ENCODE peak calls at places on chromosomes 7 and 10, in five cellular contexts. One of them, this sample, is unnamed.
A peak's percentile ranks its signal among the peaks of the same experiment; 100 is the strongest.

GRCh38 chr10:11653758-11654471 is 42.5 kb upstream of the USP6NL start:
- DNase-seq in HepG2: no peak
- DNase-seq in H1: no peak
- DNase-seq in SK-N-SH: no peak
- DNase-seq in GM12878: no peak
- DNase-seq in this sample: no peak

GRCh38 chr7:13945670-13946069 is 43.8 kb downstream of the ETV1 start:
- DNase-seq in HepG2: no peak
- DNase-seq in H1: no peak
- DNase-seq in SK-N-SH: peak; percentile 72
- DNase-seq in GM12878: no peak
- DNase-seq in this sample: no peak

GRCh38 chr10:74883428-74883827 is 57.0 kb downstream of the KAT6B start:
- DNase-seq in HepG2: no peak
- DNase-seq in H1: no peak
- DNase-seq in SK-N-SH: no peak
- DNase-seq in GM12878: no peak
- DNase-seq in this sample: no peak

GRCh38 chr7:22885824-22886255 is 63.2 kb upstream of the TOMM7 start:
- DNase-seq in HepG2: no peak
- DNase-seq in H1: no peak
- DNase-seq in SK-N-SH: no peak
- DNase-seq in GM12878: peak; percentile 88
- DNase-seq in this sample: no peak

GRCh38 chr10:84158549-84158948 is 15.1 kb upstream of the GPR15LG start:
- DNase-seq in HepG2: no peak
- DNase-seq in H1: no peak
- DNase-seq in SK-N-SH: no peak
- DNase-seq in GM12878: no peak
- DNase-seq in this sample: no peak

GRCh38 chr7:91424372-91424771 is 160.1 kb downstream of the FZD1 start:
- DNase-seq in HepG2: peak; percentile 2
- DNase-seq in H1: no peak
- DNase-seq in SK-N-SH: peak; percentile 47
- DNase-seq in GM12878: no peak
- DNase-seq in this sample: no peak

GRCh38 chr7:73978681-73979563 is 49.1 kb upstream of the ELN start:
- DNase-seq in HepG2: peak; percentile 89
- DNase-seq in H1: peak; percentile 81
- DNase-seq in SK-N-SH: peak; percentile 55
- DNase-seq in GM12878: peak; percentile 45
- DNase-seq in this sample: peak; percentile 94

GRCh38 chr10:79390551-79391229 is 43.4 kb downstream of the PPIF start:
- DNase-seq in HepG2: no peak
- DNase-seq in H1: peak; percentile 40
- DNase-seq in SK-N-SH: peak; percentile 32
- DNase-seq in GM12878: no peak
- DNase-seq in this sample: no peak

GRCh38 chr7:149708026-149708425 is 65.4 kb downstream of the ZNF467 start:
- DNase-seq in HepG2: no peak
- DNase-seq in H1: no peak
- DNase-seq in SK-N-SH: no peak
- DNase-seq in GM12878: no peak
- DNase-seq in this sample: no peak

GRCh38 chr7:27836525-27836924 is 96.6 kb downstream of the TAX1BP1 start:
- DNase-seq in HepG2: no peak
- DNase-seq in H1: no peak
- DNase-seq in SK-N-SH: no peak
- DNase-seq in GM12878: no peak
- DNase-seq in this sample: no peak

GRCh38 chr7:116030626-116031276 is at the start of gene TFEC:
- DNase-seq in HepG2: no peak
- DNase-seq in H1: no peak
- DNase-seq in SK-N-SH: no peak
- DNase-seq in GM12878: no peak
- DNase-seq in this sample: peak; percentile 62

GRCh38 chr10:5611899-5612680 is 54.3 kb downstream of the ASB13 start:
- DNase-seq in HepG2: no peak
- DNase-seq in H1: no peak
- DNase-seq in SK-N-SH: no peak
- DNase-seq in GM12878: no peak
- DNase-seq in this sample: no peak

GRCh38 chr7:116422651-116423050 is 76.9 kb upstream of the CAV2 start:
- DNase-seq in HepG2: no peak
- DNase-seq in H1: no peak
- DNase-seq in SK-N-SH: no peak
- DNase-seq in GM12878: no peak
- DNase-seq in this sample: no peak

GRCh38 chr10:83881647-83882046 is 257.7 kb upstream of the GHITM start:
- DNase-seq in HepG2: no peak
- DNase-seq in H1: no peak
- DNase-seq in SK-N-SH: no peak
- DNase-seq in GM12878: no peak
- DNase-seq in this sample: no peak

GRCh38 chr7:47216439-47216838 is 365.5 kb downstream of the TNS3 start:
- DNase-seq in HepG2: no peak
- DNase-seq in H1: no peak
- DNase-seq in SK-N-SH: no peak
- DNase-seq in GM12878: no peak
- DNase-seq in this sample: no peak

GRCh38 chr10:63887026-63887589 is 365.9 kb downstream of the REEP3 start:
- DNase-seq in HepG2: peak; percentile 34
- DNase-seq in H1: peak; percentile 79
- DNase-seq in SK-N-SH: no peak
- DNase-seq in GM12878: no peak
- DNase-seq in this sample: no peak

GRCh38 chr7:2381881-2382509 is 21.4 kb upstream of the CHST12 start:
- DNase-seq in HepG2: no peak
- DNase-seq in H1: no peak
- DNase-seq in SK-N-SH: no peak
- DNase-seq in GM12878: no peak
- DNase-seq in this sample: no peak

GRCh38 chr10:120685136-120685535 is 166.0 kb upstream of the WDR11 start:
- DNase-seq in HepG2: no peak
- DNase-seq in H1: no peak
- DNase-seq in SK-N-SH: no peak
- DNase-seq in GM12878: no peak
- DNase-seq in this sample: no peak

GRCh38 chr10:122141821-122142651 is 129.1 kb upstream of the BTBD16 start:
- DNase-seq in HepG2: no peak
- DNase-seq in H1: no peak
- DNase-seq in SK-N-SH: no peak
- DNase-seq in GM12878: no peak
- DNase-seq in this sample: no peak

GRCh38 chr10:2957785-2958184 is 109.6 kb upstream of the PFKP start:
- DNase-seq in HepG2: peak; percentile 63
- DNase-seq in H1: no peak
- DNase-seq in SK-N-SH: no peak
- DNase-seq in GM12878: no peak
- DNase-seq in this sample: no peak

GRCh38 chr7:113289140-113289740 is 170.9 kb upstream of the SMIM30 start:
- DNase-seq in HepG2: peak; percentile 36
- DNase-seq in H1: no peak
- DNase-seq in SK-N-SH: peak; percentile 42
- DNase-seq in GM12878: no peak
- DNase-seq in this sample: peak; percentile 22

GRCh38 chr7:1668932-1669485 is 1.1 kb upstream of the ELFN1 start:
- DNase-seq in HepG2: no peak
- DNase-seq in H1: no peak
- DNase-seq in SK-N-SH: peak; percentile 58
- DNase-seq in GM12878: no peak
- DNase-seq in this sample: no peak

GRCh38 chr10:49442863-49443262 is 47.0 kb upstream of the DRGX start:
- DNase-seq in HepG2: no peak
- DNase-seq in H1: no peak
- DNase-seq in SK-N-SH: no peak
- DNase-seq in GM12878: no peak
- DNase-seq in this sample: no peak

GRCh38 chr7:84110400-84110799 is 84.2 kb downstream of the SEMA3A start:
- DNase-seq in HepG2: no peak
- DNase-seq in H1: no peak
- DNase-seq in SK-N-SH: no peak
- DNase-seq in GM12878: no peak
- DNase-seq in this sample: no peak

GRCh38 chr7:159102681-159103381 is 41.8 kb downstream of the VIPR2 start:
- DNase-seq in HepG2: no peak
- DNase-seq in H1: no peak
- DNase-seq in SK-N-SH: peak; percentile 61
- DNase-seq in GM12878: no peak
- DNase-seq in this sample: no peak

DNA sequence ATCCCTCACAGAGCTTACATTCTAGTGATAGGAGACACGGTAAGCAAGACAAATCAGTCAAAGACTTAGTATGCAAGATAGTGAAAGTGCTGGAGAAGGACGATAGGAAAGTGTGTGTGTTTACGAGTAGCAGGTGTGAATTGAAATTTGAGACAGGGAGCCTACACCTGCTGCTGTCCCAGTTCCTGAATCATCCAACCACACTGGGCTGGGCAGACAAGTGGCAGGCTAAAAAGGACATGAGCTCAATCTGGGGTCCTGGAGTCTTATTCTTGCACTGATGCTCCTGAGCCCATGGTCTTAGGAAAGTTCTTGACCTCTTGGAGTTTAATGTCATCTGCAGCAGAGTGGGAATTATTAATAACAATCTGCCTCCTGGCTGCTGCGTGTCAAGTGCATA is 16.2 kb downstream of the RBP3 start:
- DNase-seq in HepG2: no peak
- DNase-seq in H1: no peak
- DNase-seq in SK-N-SH: no peak
- DNase-seq in GM12878: no peak
- DNase-seq in this sample: no peak
- TF ChIP-seq JUND in HepG2: no peak
- TF ChIP-seq JUND in H1: no peak
- TF ChIP-seq JUND in SK-N-SH: no peak
- TF ChIP-seq JUND in GM12878: no peak
- TF ChIP-seq JUND in this sample: no peak

GRCh38 chr10:77532068-77532467 is 105.5 kb downstream of the KCNMA1 start:
- DNase-seq in HepG2: no peak
- DNase-seq in H1: no peak
- DNase-seq in SK-N-SH: no peak
- DNase-seq in GM12878: no peak
- DNase-seq in this sample: no peak
- TF ChIP-seq JUND in HepG2: no peak
- TF ChIP-seq JUND in H1: no peak
- TF ChIP-seq JUND in SK-N-SH: no peak
- TF ChIP-seq JUND in GM12878: no peak
- TF ChIP-seq JUND in this sample: no peak

DNA sequence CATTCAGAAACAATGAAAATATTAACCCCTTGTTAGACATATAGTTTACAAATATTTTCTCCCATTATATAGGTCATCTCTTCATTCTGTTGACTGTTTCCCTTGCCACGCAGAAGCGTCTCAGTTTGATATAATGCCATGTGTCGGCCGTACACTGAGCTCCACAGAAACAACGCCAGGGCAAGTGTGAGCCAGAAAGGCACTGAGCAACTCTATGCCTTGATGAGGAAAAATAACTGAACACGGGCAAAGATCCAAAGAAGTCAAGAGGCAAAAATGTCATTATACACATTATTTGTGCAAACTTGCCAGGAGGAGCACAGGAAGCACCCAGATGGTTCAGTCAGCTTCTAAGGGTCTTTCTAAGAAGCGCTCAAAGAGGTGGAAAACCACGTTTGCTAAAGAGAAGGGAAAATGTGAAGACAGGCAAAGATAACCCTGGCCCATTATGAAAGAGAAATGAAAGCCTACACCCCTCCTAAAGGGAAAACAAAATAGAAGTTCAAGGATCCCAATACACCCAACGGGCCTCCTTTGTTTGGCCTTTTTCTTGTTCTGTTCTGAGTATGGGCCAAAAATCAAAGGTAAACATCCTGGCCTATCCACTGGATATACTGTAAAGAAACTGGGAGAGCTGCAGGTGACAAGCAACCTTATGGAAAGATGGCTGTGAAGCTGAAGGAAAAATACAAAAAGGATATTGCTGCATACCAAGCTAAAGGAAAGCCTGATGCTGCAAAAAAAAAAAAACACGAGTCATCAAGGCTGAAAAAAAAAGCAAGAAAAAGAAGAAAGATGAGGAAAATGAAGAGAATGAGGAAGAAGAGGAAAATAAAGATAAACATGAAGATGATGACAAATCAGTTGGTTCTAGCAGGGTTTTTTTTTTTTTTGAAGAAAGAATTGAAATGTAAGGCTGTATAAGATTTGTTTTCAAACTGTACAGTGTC is 15.5 kb downstream of the ARHGAP12 start:
- DNase-seq in HepG2: peak; percentile 38
- DNase-seq in H1: no peak
- DNase-seq in SK-N-SH: no peak
- DNase-seq in GM12878: no peak
- DNase-seq in this sample: no peak
- TF ChIP-seq JUND in HepG2: no peak
- TF ChIP-seq JUND in H1: no peak
- TF ChIP-seq JUND in SK-N-SH: no peak
- TF ChIP-seq JUND in GM12878: no peak
- TF ChIP-seq JUND in this sample: no peak

GRCh38 chr7:100894860-100895700 is 608 bp downstream of the ACHE start:
- DNase-seq in HepG2: no peak
- DNase-seq in H1: peak; percentile 100
- DNase-seq in SK-N-SH: peak; percentile 95
- DNase-seq in GM12878: no peak
- DNase-seq in this sample: no peak

GRCh38 chr7:100897111-100897608 is 1.5 kb upstream of the ACHE start:
- DNase-seq in HepG2: no peak
- DNase-seq in H1: peak; percentile 78
- DNase-seq in SK-N-SH: peak; percentile 87
- DNase-seq in GM12878: no peak
- DNase-seq in this sample: peak; percentile 46

GRCh38 chr7:100895701-100895955 is at the start of gene ACHE:
- DNase-seq in HepG2: no peak
- DNase-seq in H1: no peak
- DNase-seq in SK-N-SH: no peak
- DNase-seq in GM12878: no peak
- DNase-seq in this sample: no peak

GRCh38 chr7:100896743-100897051 is 1.0 kb upstream of the ACHE start:
- DNase-seq in HepG2: no peak
- DNase-seq in H1: no peak
- DNase-seq in SK-N-SH: no peak
- DNase-seq in GM12878: no peak
- DNase-seq in this sample: no peak

DNA sequence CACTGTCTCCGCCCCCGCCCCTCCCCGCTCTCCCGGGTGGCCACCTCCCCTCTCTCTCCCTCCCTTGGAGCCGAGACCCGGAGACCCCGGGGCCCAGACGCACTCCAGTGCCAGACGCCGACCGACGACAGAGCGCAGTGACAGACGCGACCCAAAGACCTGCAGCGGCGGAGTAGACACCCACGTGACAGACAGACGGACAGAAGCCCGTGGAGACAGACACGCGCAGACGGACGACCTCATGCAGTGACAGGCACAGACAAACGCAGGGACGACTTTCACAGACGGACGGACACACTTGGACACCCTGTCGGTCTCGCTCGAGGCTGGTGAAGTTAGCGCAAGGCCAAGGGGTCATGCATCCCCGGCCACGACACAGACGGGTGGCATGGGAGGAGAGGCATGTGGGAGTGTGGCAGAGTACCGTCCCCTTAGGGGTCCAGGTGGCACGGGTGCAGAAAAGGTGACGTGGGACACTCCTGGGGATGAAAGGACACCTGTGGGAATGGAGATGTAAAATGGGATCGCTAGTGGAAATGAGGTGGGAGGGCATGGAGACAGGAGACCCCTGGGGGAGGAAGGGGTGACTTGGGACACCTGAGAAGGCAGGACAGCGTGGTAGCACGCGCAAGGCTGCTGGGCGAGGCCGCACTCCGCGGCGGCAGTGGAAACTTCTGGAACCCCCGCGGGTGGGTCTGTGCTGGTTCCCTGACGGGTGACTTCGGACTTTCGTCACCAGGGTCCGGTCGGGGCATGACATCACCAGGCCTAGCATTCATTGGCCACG is 461 bp upstream of the ACHE start:
- DNase-seq in HepG2: no peak
- DNase-seq in H1: peak; percentile 76
- DNase-seq in SK-N-SH: peak; percentile 84
- DNase-seq in GM12878: no peak
- DNase-seq in this sample: no peak
- TF ChIP-seq JUND in HepG2: no peak
- TF ChIP-seq JUND in H1: peak; percentile 23
- TF ChIP-seq JUND in SK-N-SH: no peak
- TF ChIP-seq JUND in GM12878: no peak
- TF ChIP-seq JUND in this sample: no peak

This sample was measured in T47D.